ENCODE peak calls at places on chromosomes 11 and 22, in eight cellular contexts. E is Right ventricle myocardium inferior; G is naive thymus-derived CD4-positive, alpha-beta T cell; A is CD4-positive, CD25-positive, alpha-beta regulatory T cell; K is activated CD4-positive, CD25-positive, alpha-beta regulatory T cell treated with anti-CD3 and anti-CD28 coated beads, Interleukin-2, amount 50 U/mL, for 24 hours; S is left lung; H is SK-N-SH treated with all-trans-retinoic acid at 6 μM for 48 hours; D is natural killer cell. X is an unnamed sample.

GRCh38 chr11:64568041-64568571 is 22.9 kb upstream of the SLC22A12 start:
- ATAC-seq in D (no peak), H (no peak), S (no peak), A (no peak), E (no peak), G (no peak), K (no peak), X (peak)

GRCh38 chr11:10568486-10568941 is at the start of gene LYVE1:
- ATAC-seq in E (peak), S (peak), A (no peak), H (no peak), K (no peak), G (no peak), D (no peak), X (no peak)

GRCh38 chr22:30027791-30028190 is 52.5 kb upstream of the HORMAD2 start:
- ATAC-seq in A (no peak), H (no peak), S (no peak), G (no peak), E (peak), D (no peak), K (no peak), X (no peak)

GRCh38 chr11:73147771-73148681 is 5.9 kb upstream of the FCHSD2 start:
- ATAC-seq in K (no peak), S (no peak), G (no peak), E (peak), A (no peak), D (no peak), H (no peak), X (no peak)

GRCh38 chr11:20355221-20356219 is 8.0 kb upstream of the HTATIP2 start:
- ATAC-seq in G (peak), D (peak), K (peak), A (peak), E (no peak), S (peak), H (peak), X (peak)

GRCh38 chr22:23001463-23001862 is 68.9 kb upstream of the GNAZ start:
- ATAC-seq in K (no peak), A (no peak), G (no peak), D (no peak), E (no peak), H (no peak), S (no peak), X (peak)

GRCh38 chr11:17298302-17298701 is 21.8 kb downstream of the NUCB2 start:
- ATAC-seq in D (no peak), E (no peak), G (no peak), S (no peak), K (peak), H (no peak), A (no peak), X (peak)

GRCh38 chr22:41429232-41429945 is 17.2 kb downstream of the TOB2 start:
- ATAC-seq in G (no peak), S (no peak), A (no peak), H (peak), K (no peak), D (no peak), E (no peak), X (no peak)

GRCh38 chr11:2375341-2375853 is 1.7 kb upstream of the CD81 start:
- ATAC-seq in D (no peak), K (no peak), E (peak), H (no peak), S (peak), A (no peak), G (no peak), X (no peak)

GRCh38 chr11:114099392-114100178 is 40.1 kb downstream of the ZBTB16 start:
- ATAC-seq in A (no peak), H (no peak), G (peak), D (peak), K (peak), E (no peak), S (peak), X (no peak)

GRCh38 chr11:2771758-2772466 is 72.1 kb upstream of the KCNQ1OT1 start:
- ATAC-seq in E (no peak), A (no peak), H (no peak), D (no peak), G (no peak), K (no peak), S (no peak), X (no peak)

GRCh38 chr22:44638966-44639739 is 62.9 kb upstream of the PRR5 start:
- ATAC-seq in D (no peak), G (no peak), K (no peak), E (peak), A (no peak), H (no peak), S (peak), X (no peak)

GRCh38 chr11:100574894-100575769 is 112.0 kb upstream of the ARHGAP42 start:
- ATAC-seq in A (no peak), G (no peak), S (peak), H (no peak), E (no peak), K (no peak), D (no peak), X (no peak)

GRCh38 chr11:111870113-111870512 is 1.3 kb downstream of the ALG9 start:
- ATAC-seq in G (no peak), H (no peak), D (no peak), S (no peak), K (no peak), E (no peak), A (no peak), X (no peak)

GRCh38 chr22:30969532-30970355 is 679 bp downstream of the TUG1 start:
- ATAC-seq in E (peak), K (peak), H (peak), D (peak), S (peak), G (peak), A (peak), X (peak)

GRCh38 chr11:69934861-69935494 is 115.8 kb upstream of the FGF3 start:
- ATAC-seq in K (no peak), S (no peak), E (no peak), D (no peak), H (no peak), G (no peak), A (no peak), X (no peak)

GRCh38 chr22:44200855-44201550 is 20.3 kb downstream of the PARVG start:
- ATAC-seq in A (no peak), K (no peak), G (no peak), H (no peak), E (no peak), D (no peak), S (no peak), X (no peak)

GRCh38 chr11:111696556-111696955 is 69.6 kb downstream of the PPP2R1B start:
- ATAC-seq in E (no peak), S (no peak), K (no peak), H (no peak), D (no peak), A (no peak), G (no peak), X (no peak)

GRCh38 chr22:26377170-26377825 is 51.8 kb upstream of the ASPHD2 start:
- ATAC-seq in H (no peak), G (no peak), A (no peak), E (no peak), K (no peak), D (peak), S (no peak), X (no peak)

X was measured in stimulated activated memory B cell treated with anti-CD40 and anti-IgM and Interleukin-4, amounts not matched to agents 10 μg/mL and 1 μg/mL and 100 μg/mL, for 72 hours.